ENCODE peak calls at places on chromosome 12, in nine cellular contexts. One of them, this sample, is unnamed.

GRCh38 chr12:5898874-5899273 is 46.2 kb downstream of the ANO2 start:
- DNase-seq in stomach: no peak
- DNase-seq in lower leg skin: no peak
- DNase-seq in HCT116: no peak
- DNase-seq in IMR-90: no peak
- DNase-seq in adrenal gland: no peak
- DNase-seq in breast epithelium: no peak
- DNase-seq in tibial nerve: no peak
- DNase-seq in esophagus muscularis mucosa: peak
- DNase-seq in this sample: no peak

GRCh38 chr12:98656289-98657101 is 11.4 kb downstream of the APAF1 start:
- DNase-seq in stomach: no peak
- DNase-seq in lower leg skin: no peak
- DNase-seq in HCT116: no peak
- DNase-seq in IMR-90: no peak
- DNase-seq in adrenal gland: no peak
- DNase-seq in breast epithelium: no peak
- DNase-seq in tibial nerve: no peak
- DNase-seq in esophagus muscularis mucosa: no peak
- DNase-seq in this sample: no peak

GRCh38 chr12:63899396-63899795 is 54.9 kb downstream of the SRGAP1 start:
- DNase-seq in stomach: no peak
- DNase-seq in lower leg skin: no peak
- DNase-seq in HCT116: no peak
- DNase-seq in IMR-90: no peak
- DNase-seq in adrenal gland: no peak
- DNase-seq in breast epithelium: no peak
- DNase-seq in tibial nerve: no peak
- DNase-seq in esophagus muscularis mucosa: no peak
- DNase-seq in this sample: no peak

GRCh38 chr12:116659771-116660481 is 77.9 kb downstream of the SPRING1 start:
- DNase-seq in stomach: peak
- DNase-seq in lower leg skin: peak
- DNase-seq in HCT116: peak
- DNase-seq in IMR-90: peak
- DNase-seq in adrenal gland: peak
- DNase-seq in breast epithelium: no peak
- DNase-seq in tibial nerve: no peak
- DNase-seq in esophagus muscularis mucosa: no peak
- DNase-seq in this sample: no peak

GRCh38 chr12:2169964-2170363 is 117.2 kb downstream of the CACNA1C start:
- DNase-seq in stomach: no peak
- DNase-seq in lower leg skin: peak
- DNase-seq in HCT116: no peak
- DNase-seq in IMR-90: no peak
- DNase-seq in adrenal gland: no peak
- DNase-seq in breast epithelium: no peak
- DNase-seq in tibial nerve: no peak
- DNase-seq in esophagus muscularis mucosa: no peak
- DNase-seq in this sample: no peak

GRCh38 chr12:131155131-131155530 is 201.4 kb downstream of the ADGRD1 start:
- DNase-seq in stomach: no peak
- DNase-seq in lower leg skin: no peak
- DNase-seq in HCT116: no peak
- DNase-seq in IMR-90: no peak
- DNase-seq in adrenal gland: no peak
- DNase-seq in breast epithelium: no peak
- DNase-seq in tibial nerve: no peak
- DNase-seq in esophagus muscularis mucosa: peak
- DNase-seq in this sample: no peak

GRCh38 chr12:85448548-85449139 is 168.6 kb downstream of the ALX1 start:
- DNase-seq in stomach: no peak
- DNase-seq in lower leg skin: no peak
- DNase-seq in HCT116: no peak
- DNase-seq in IMR-90: peak
- DNase-seq in adrenal gland: no peak
- DNase-seq in breast epithelium: no peak
- DNase-seq in tibial nerve: no peak
- DNase-seq in esophagus muscularis mucosa: no peak
- DNase-seq in this sample: no peak

GRCh38 chr12:68557011-68557715 is 53.5 kb upstream of the RAP1B start:
- DNase-seq in stomach: no peak
- DNase-seq in lower leg skin: no peak
- DNase-seq in HCT116: no peak
- DNase-seq in IMR-90: peak
- DNase-seq in adrenal gland: no peak
- DNase-seq in breast epithelium: no peak
- DNase-seq in tibial nerve: no peak
- DNase-seq in esophagus muscularis mucosa: no peak
- DNase-seq in this sample: no peak

GRCh38 chr12:39986674-39987073 is 119.2 kb downstream of the SLC2A13 start:
- DNase-seq in stomach: no peak
- DNase-seq in lower leg skin: no peak
- DNase-seq in HCT116: no peak
- DNase-seq in IMR-90: no peak
- DNase-seq in adrenal gland: no peak
- DNase-seq in breast epithelium: no peak
- DNase-seq in tibial nerve: no peak
- DNase-seq in esophagus muscularis mucosa: no peak
- DNase-seq in this sample: no peak

GRCh38 chr12:89943461-89943860 is 234.8 kb upstream of the ATP2B1 start:
- DNase-seq in stomach: no peak
- DNase-seq in lower leg skin: no peak
- DNase-seq in HCT116: no peak
- DNase-seq in IMR-90: no peak
- DNase-seq in adrenal gland: no peak
- DNase-seq in breast epithelium: no peak
- DNase-seq in tibial nerve: no peak
- DNase-seq in esophagus muscularis mucosa: no peak
- DNase-seq in this sample: no peak

GRCh38 chr12:106682594-106683234 is 91.8 kb upstream of the RIC8B start:
- DNase-seq in stomach: no peak
- DNase-seq in lower leg skin: peak
- DNase-seq in HCT116: peak
- DNase-seq in IMR-90: peak
- DNase-seq in adrenal gland: no peak
- DNase-seq in breast epithelium: no peak
- DNase-seq in tibial nerve: no peak
- DNase-seq in esophagus muscularis mucosa: peak
- DNase-seq in this sample: no peak

GRCh38 chr12:79397609-79398008 is 293.2 kb downstream of the PAWR start:
- DNase-seq in stomach: no peak
- DNase-seq in lower leg skin: no peak
- DNase-seq in HCT116: no peak
- DNase-seq in IMR-90: peak
- DNase-seq in adrenal gland: no peak
- DNase-seq in breast epithelium: no peak
- DNase-seq in tibial nerve: no peak
- DNase-seq in esophagus muscularis mucosa: no peak
- DNase-seq in this sample: no peak

GRCh38 chr12:29818925-29819324 is 35.2 kb upstream of the TMTC1 start:
- DNase-seq in stomach: no peak
- DNase-seq in lower leg skin: no peak
- DNase-seq in HCT116: no peak
- DNase-seq in IMR-90: no peak
- DNase-seq in adrenal gland: no peak
- DNase-seq in breast epithelium: no peak
- DNase-seq in tibial nerve: peak
- DNase-seq in esophagus muscularis mucosa: no peak
- DNase-seq in this sample: no peak

GRCh38 chr12:58955849-58956248 is 35.5 kb upstream of the LRIG3 start:
- DNase-seq in stomach: no peak
- DNase-seq in lower leg skin: no peak
- DNase-seq in HCT116: no peak
- DNase-seq in IMR-90: no peak
- DNase-seq in adrenal gland: no peak
- DNase-seq in breast epithelium: no peak
- DNase-seq in tibial nerve: no peak
- DNase-seq in esophagus muscularis mucosa: no peak
- DNase-seq in this sample: no peak

GRCh38 chr12:131865196-131865875 is 29.1 kb upstream of the ULK1 start:
- DNase-seq in stomach: no peak
- DNase-seq in lower leg skin: no peak
- DNase-seq in HCT116: peak
- DNase-seq in IMR-90: peak
- DNase-seq in adrenal gland: no peak
- DNase-seq in breast epithelium: no peak
- DNase-seq in tibial nerve: no peak
- DNase-seq in esophagus muscularis mucosa: no peak
- DNase-seq in this sample: no peak

GRCh38 chr12:16602412-16602811 is 3.5 kb downstream of the LMO3 start:
- DNase-seq in stomach: no peak
- DNase-seq in lower leg skin: no peak
- DNase-seq in HCT116: no peak
- DNase-seq in IMR-90: no peak
- DNase-seq in adrenal gland: no peak
- DNase-seq in breast epithelium: no peak
- DNase-seq in tibial nerve: no peak
- DNase-seq in esophagus muscularis mucosa: no peak
- DNase-seq in this sample: no peak

GRCh38 chr12:93813972-93814821 is 137.0 kb downstream of the CRADD start:
- DNase-seq in stomach: peak
- DNase-seq in lower leg skin: peak
- DNase-seq in HCT116: no peak
- DNase-seq in IMR-90: peak
- DNase-seq in adrenal gland: peak
- DNase-seq in breast epithelium: peak
- DNase-seq in tibial nerve: peak
- DNase-seq in esophagus muscularis mucosa: peak
- DNase-seq in this sample: peak
- H3K4me3 ChIP-seq in stomach: no peak
- H3K4me3 ChIP-seq in lower leg skin: no peak
- H3K4me3 ChIP-seq in HCT116: no peak
- H3K4me3 ChIP-seq in IMR-90: no peak
- H3K4me3 ChIP-seq in adrenal gland: no peak
- H3K4me3 ChIP-seq in breast epithelium: no peak
- H3K4me3 ChIP-seq in tibial nerve: no peak
- H3K4me3 ChIP-seq in esophagus muscularis mucosa: peak
- H3K4me3 ChIP-seq in this sample: peak

DNA sequence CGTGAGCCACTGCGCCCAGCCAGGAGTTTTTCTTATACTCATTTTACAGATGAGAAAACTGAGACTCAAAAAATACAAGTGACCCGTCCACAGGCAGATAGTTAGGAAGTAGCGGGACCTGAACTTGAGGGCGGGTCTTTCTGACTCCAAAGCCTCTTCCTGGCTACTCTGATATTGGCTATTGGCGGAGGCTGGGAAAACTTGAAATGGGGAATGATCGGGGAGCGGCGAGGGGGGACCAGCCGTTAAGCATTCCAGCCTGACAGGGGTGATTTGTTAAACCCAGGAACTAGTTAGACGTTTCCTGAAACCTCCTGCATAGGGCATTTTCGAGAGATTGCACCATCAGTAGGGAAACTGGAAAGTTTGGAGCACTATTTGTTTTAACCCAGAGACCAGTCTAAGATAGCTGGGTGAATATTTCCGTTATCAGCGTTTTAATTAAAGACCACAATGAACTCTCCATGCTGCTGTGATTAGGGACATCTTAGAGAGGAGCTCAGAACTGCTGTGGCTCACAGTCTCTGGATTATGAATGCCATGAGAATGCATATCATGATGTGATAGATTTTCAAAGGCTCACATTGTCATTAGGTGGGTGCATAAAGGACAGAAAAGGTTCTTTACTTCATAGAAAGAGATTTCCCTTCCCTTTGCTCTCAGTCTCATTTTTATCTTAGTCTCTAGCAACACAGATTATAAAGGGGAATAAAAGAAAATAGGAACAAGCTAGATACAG is 2.5 kb downstream of the NR1H4 start:
- DNase-seq in stomach: no peak
- DNase-seq in lower leg skin: no peak
- DNase-seq in HCT116: no peak
- DNase-seq in IMR-90: no peak
- DNase-seq in adrenal gland: peak
- DNase-seq in breast epithelium: no peak
- DNase-seq in tibial nerve: no peak
- DNase-seq in esophagus muscularis mucosa: no peak
- DNase-seq in this sample: no peak
- TF ChIP-seq POLR2A in stomach: no peak
- TF ChIP-seq POLR2A in lower leg skin: no peak
- TF ChIP-seq POLR2A in HCT116: no peak
- TF ChIP-seq POLR2A in IMR-90: no peak
- TF ChIP-seq POLR2A in adrenal gland: no peak
- TF ChIP-seq POLR2A in breast epithelium: no peak
- TF ChIP-seq POLR2A in tibial nerve: no peak
- TF ChIP-seq POLR2A in esophagus muscularis mucosa: no peak
- TF ChIP-seq POLR2A in this sample: no peak

GRCh38 chr12:53929527-53929926 is 9.1 kb upstream of the HOXC13 start:
- DNase-seq in stomach: no peak
- DNase-seq in lower leg skin: no peak
- DNase-seq in HCT116: no peak
- DNase-seq in IMR-90: no peak
- DNase-seq in adrenal gland: no peak
- DNase-seq in breast epithelium: no peak
- DNase-seq in tibial nerve: no peak
- DNase-seq in esophagus muscularis mucosa: no peak
- DNase-seq in this sample: no peak
- TF ChIP-seq CTCF in stomach: no peak
- TF ChIP-seq CTCF in lower leg skin: no peak
- TF ChIP-seq CTCF in HCT116: no peak
- TF ChIP-seq CTCF in IMR-90: no peak
- TF ChIP-seq CTCF in adrenal gland: no peak
- TF ChIP-seq CTCF in breast epithelium: no peak
- TF ChIP-seq CTCF in tibial nerve: no peak
- TF ChIP-seq CTCF in esophagus muscularis mucosa: no peak
- TF ChIP-seq CTCF in this sample: no peak

DNA sequence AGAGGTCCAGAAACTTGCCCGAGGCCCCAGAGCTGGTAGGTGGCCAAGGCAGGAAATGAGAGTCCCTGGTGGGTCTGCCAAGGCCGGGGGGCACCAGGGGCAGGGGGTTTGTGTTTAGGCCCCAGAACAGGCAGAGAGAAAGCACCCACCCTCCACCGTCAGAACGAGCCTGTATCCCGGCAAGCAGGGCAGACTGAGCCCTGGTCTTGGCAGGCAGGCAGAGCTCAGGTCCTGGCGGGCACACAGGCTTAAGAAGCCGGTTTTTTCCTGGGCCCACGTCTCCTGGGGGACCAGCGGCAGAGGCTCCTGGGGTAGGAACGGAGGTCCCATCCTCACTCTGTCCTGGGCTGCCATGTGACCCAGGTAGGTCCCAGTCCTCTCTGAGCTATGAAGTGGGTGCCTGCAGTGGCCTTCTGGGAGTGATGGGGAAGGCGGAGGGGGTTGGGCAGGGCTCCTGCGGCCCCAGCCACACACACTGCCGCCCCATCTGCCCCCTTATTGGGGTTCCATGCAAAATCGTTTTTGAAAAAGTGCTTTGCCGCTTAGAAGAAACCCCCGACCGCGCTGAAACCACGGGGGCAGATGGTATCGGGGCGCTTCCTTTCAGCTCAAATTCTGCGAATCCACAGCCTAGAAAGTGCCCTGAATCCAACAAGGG is 24.2 kb downstream of the SH2B3 start:
- DNase-seq in stomach: no peak
- DNase-seq in lower leg skin: no peak
- DNase-seq in HCT116: no peak
- DNase-seq in IMR-90: no peak
- DNase-seq in adrenal gland: no peak
- DNase-seq in breast epithelium: no peak
- DNase-seq in tibial nerve: no peak
- DNase-seq in esophagus muscularis mucosa: no peak
- DNase-seq in this sample: no peak
- H3K4me3 ChIP-seq in stomach: peak
- H3K4me3 ChIP-seq in lower leg skin: no peak
- H3K4me3 ChIP-seq in HCT116: no peak
- H3K4me3 ChIP-seq in IMR-90: no peak
- H3K4me3 ChIP-seq in adrenal gland: no peak
- H3K4me3 ChIP-seq in breast epithelium: no peak
- H3K4me3 ChIP-seq in tibial nerve: no peak
- H3K4me3 ChIP-seq in esophagus muscularis mucosa: no peak
- H3K4me3 ChIP-seq in this sample: no peak

This sample was measured in gastrocnemius medialis.